ENCODE peak calls at places on chromosome 15, in five cellular contexts. E is adrenal gland, Q is esophagus squamous epithelium, H is Peyer's patch, S is heart left ventricle. O is an unnamed sample.

GRCh38 chr15:34084086-34084485 is 17.6 kb downstream of the EMC7 start:
- DNase-seq in E (peak; percentile 40), Q (no peak), H (no peak), S (peak; percentile 31), O (no peak)

GRCh38 chr15:61682891-61683500 is 377.3 kb downstream of the VPS13C start:
- DNase-seq in E (no peak), Q (no peak), H (no peak), S (no peak), O (no peak)

GRCh38 chr15:98805434-98806274 is 157.3 kb downstream of the IGF1R start:
- DNase-seq in E (no peak), Q (no peak), H (no peak), S (no peak), O (no peak)

GRCh38 chr15:25635190-25635589 is 196.4 kb upstream of the UBE3A start:
- DNase-seq in E (no peak), Q (no peak), H (no peak), S (no peak), O (no peak)

GRCh38 chr15:76065267-76065666 is 5.5 kb downstream of the TMEM266 start:
- DNase-seq in E (peak; percentile 31), Q (no peak), H (no peak), S (no peak), O (no peak)

GRCh38 chr15:77753238-77753873 is 120.6 kb upstream of the LINGO1 start:
- DNase-seq in E (no peak), Q (no peak), H (no peak), S (no peak), O (peak; percentile 18)

GRCh38 chr15:78382114-78382886 is 42.1 kb downstream of the CRABP1 start:
- DNase-seq in E (no peak), Q (no peak), H (no peak), S (no peak), O (no peak)

GRCh38 chr15:55916666-55917409 is 76.6 kb downstream of the NEDD4 start:
- DNase-seq in E (no peak), Q (no peak), H (no peak), S (no peak), O (no peak)

GRCh38 chr15:62783303-62783957 is 259.1 kb upstream of the TPM1 start:
- DNase-seq in E (no peak), Q (no peak), H (no peak), S (no peak), O (no peak)

GRCh38 chr15:91630090-91630489 is 223.4 kb upstream of the SLCO3A1 start:
- DNase-seq in E (no peak), Q (no peak), H (no peak), S (no peak), O (no peak)

GRCh38 chr15:78120523-78120922 is 10.7 kb downstream of the CIB2 start:
- DNase-seq in E (no peak), Q (no peak), H (no peak), S (no peak), O (no peak)

GRCh38 chr15:39272901-39273300 is 308.0 kb upstream of the THBS1 start:
- DNase-seq in E (no peak), Q (no peak), H (no peak), S (no peak), O (no peak)

GRCh38 chr15:31299588-31300207 is 26.9 kb upstream of the KLF13 start:
- DNase-seq in E (no peak), Q (no peak), H (peak; percentile 40), S (no peak), O (peak; percentile 14)

GRCh38 chr15:66780172-66780972 is 78.3 kb downstream of the SMAD6 start:
- DNase-seq in E (no peak), Q (no peak), H (peak; percentile 60), S (no peak), O (no peak)

GRCh38 chr15:33960160-33960559 is 8.1 kb upstream of the CHRM5 start:
- DNase-seq in E (no peak), Q (no peak), H (no peak), S (no peak), O (no peak)

GRCh38 chr15:90881978-90882721 is 2.2 kb upstream of the FES start:
- DNase-seq in E (no peak), Q (no peak), H (no peak), S (no peak), O (no peak)

GRCh38 chr15:78044407-78045155 is 32.9 kb downstream of the TBC1D2B start:
- DNase-seq in E (no peak), Q (no peak), H (no peak), S (no peak), O (no peak)

GRCh38 chr15:101318810-101319200 is 23.8 kb upstream of the SNRPA1 start:
- DNase-seq in E (no peak), Q (no peak), H (no peak), S (no peak), O (no peak)

GRCh38 chr15:98609144-98609852 is 39.0 kb upstream of the IGF1R start:
- DNase-seq in E (no peak), Q (no peak), H (peak; percentile 27), S (no peak), O (no peak)

GRCh38 chr15:63076136-63077005 is 33.8 kb downstream of the TPM1 start:
- DNase-seq in E (no peak), Q (no peak), H (no peak), S (no peak), O (no peak)

GRCh38 chr15:47719730-47720129 is 2.4 kb downstream of the SEMA6D start:
- DNase-seq in E (no peak), Q (no peak), H (no peak), S (no peak), O (no peak)

GRCh38 chr15:77538793-77539487 is 93.8 kb downstream of the LINGO1 start:
- DNase-seq in E (no peak), Q (no peak), H (no peak), S (peak; percentile 8), O (no peak)

GRCh38 chr15:42108189-42108588 is 13.8 kb upstream of the PLA2G4D start:
- DNase-seq in E (no peak), Q (no peak), H (no peak), S (no peak), O (no peak)

GRCh38 chr15:33211409-33211808 is 16.9 kb upstream of the FMN1 start:
- DNase-seq in E (no peak), Q (no peak), H (peak; percentile 63), S (peak; percentile 36), O (peak; percentile 49)

GRCh38 chr15:95946241-95946640 is 384.3 kb upstream of the NR2F2 start:
- DNase-seq in E (no peak), Q (no peak), H (no peak), S (no peak), O (no peak)

GRCh38 chr15:79051941-79052731 is 38.4 kb downstream of the RASGRF1 start:
- DNase-seq in E (no peak), Q (no peak), H (no peak), S (no peak), O (no peak)

GRCh38 chr15:64501396-64501716 is 41.0 kb downstream of the ZNF609 start:
- DNase-seq in E (no peak), Q (no peak), H (no peak), S (no peak), O (no peak)
- TF ChIP-seq POLR2A in E (no peak), Q (no peak), H (no peak), S (no peak), O (no peak)

GRCh38 chr15:92899910-92900711 is at the start of gene CHD2:
- DNase-seq in E (peak; percentile 52), Q (no peak), H (peak; percentile 93), S (no peak), O (peak; percentile 87)
- TF ChIP-seq CTCF in E (no peak), Q (no peak), H (no peak), S (no peak), O (no peak)

DNA sequence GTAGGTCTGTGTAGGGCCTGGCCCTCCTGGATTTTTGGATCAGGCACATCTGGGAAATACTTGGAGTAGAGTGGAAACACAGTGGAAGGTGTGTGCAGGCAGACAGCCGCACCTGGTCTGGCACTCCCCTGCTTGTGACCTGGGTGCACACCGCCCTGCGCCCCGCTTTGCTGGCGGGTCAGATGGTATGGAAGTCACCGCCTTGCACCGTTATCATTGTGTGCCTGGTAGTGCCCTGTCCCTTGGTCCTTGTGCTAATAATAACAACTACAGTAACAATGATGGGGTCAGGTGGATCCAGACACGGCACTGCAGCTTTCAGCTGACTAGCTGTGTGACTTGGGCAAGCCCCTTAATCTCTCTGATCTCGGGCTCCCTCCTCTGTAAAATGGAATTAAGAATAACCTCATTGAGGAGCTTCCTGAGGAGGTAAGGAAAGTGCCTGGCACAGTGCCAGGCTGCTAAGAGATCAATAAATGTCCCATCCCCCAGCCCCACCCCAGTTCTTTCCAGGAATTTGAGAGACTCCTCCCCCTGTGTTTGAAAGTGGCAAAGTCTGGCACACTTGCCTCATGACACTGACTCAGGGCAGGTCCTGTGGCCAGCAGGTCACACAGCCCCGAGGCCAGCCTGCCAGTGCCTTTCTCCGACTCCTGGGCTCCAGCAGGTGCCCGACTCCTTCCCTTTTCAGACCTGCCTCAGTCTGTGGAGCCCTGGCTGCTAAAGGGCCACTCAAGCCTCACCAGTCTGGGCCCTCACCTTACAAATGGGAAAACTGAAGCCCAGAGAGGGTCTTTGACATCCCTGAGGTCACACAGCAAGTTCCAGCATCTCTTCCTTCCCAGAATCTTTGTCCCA is 9.8 kb downstream of the ISG20 start:
- DNase-seq in E (peak; percentile 50), Q (no peak), H (peak; percentile 80), S (no peak), O (peak; percentile 13)
- TF ChIP-seq POLR2A in E (no peak), Q (no peak), H (no peak), S (no peak), O (no peak)

GRCh38 chr15:69723404-69724097 is 270.9 kb downstream of the RPLP1 start:
- DNase-seq in E (no peak), Q (no peak), H (no peak), S (peak; percentile 36), O (no peak)
- TF ChIP-seq CTCF in E (no peak), Q (no peak), H (no peak), S (no peak), O (no peak)

GRCh38 chr15:44712108-44713005 is 1.0 kb downstream of the B2M start:
- DNase-seq in E (peak; percentile 77), Q (no peak), H (peak; percentile 88), S (peak; percentile 73), O (peak; percentile 84)

GRCh38 chr15:44711089-44711355 is at the start of gene PATL2:
- DNase-seq in E (no peak), Q (no peak), H (no peak), S (no peak), O (no peak)

GRCh38 chr15:44711356-44712107 is at the start of gene B2M:
- DNase-seq in E (peak; percentile 96), Q (peak; percentile 72), H (peak; percentile 98), S (peak; percentile 96), O (peak; percentile 97)

GRCh38 chr15:44713006-44713966 is 2.0 kb downstream of the B2M start:
- DNase-seq in E (no peak), Q (no peak), H (no peak), S (no peak), O (no peak)

DNA sequence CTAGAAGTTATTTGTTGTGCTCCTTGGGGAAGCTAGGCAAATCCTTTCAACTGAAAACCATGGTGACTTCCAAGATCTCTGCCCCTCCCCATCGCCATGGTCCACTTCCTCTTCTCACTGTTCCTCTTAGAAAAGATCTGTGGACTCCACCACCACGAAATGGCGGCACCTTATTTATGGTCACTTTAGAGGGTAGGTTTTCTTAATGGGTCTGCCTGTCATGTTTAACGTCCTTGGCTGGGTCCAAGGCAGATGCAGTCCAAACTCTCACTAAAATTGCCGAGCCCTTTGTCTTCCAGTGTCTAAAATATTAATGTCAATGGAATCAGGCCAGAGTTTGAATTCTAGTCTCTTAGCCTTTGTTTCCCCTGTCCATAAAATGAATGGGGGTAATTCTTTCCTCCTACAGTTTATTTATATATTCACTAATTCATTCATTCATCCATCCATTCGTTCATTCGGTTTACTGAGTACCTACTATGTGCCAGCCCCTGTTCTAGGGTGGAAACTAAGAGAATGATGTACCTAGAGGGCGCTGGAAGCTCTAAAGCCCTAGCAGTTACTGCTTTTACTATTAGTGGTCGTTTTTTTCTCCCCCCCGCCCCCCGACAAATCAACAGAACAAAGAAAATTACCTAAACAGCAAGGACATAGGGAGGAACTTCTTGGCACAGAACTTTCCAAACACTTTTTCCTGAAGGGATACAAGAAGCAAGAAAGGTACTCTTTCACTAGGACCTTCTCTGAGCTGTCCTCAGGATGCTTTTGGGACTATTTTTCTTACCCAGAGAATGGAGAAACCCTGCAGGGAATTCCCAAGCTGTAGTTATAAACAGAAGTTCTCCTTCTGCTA is 661 bp downstream of the PATL2 start:
- DNase-seq in E (peak; percentile 47), Q (no peak), H (peak; percentile 87), S (peak; percentile 42), O (peak; percentile 44)
- TF ChIP-seq POLR2A in E (no peak), Q (no peak), H (no peak), S (no peak), O (no peak)